ENCODE peak calls at places on chromosomes 2 and 18, in six cellular contexts. O is H54, F is esophagus squamous epithelium, L is K562, T is transverse colon, K is heart left ventricle. Y is an unnamed sample.

GRCh38 chr2:28802975-28803429 is 7.6 kb upstream of the SPDYA start:
- DNase-seq in T (no peak), L (no peak), F (no peak), K (no peak), O (no peak), Y (no peak)

GRCh38 chr2:126029316-126029715 is 626.6 kb upstream of the GYPC start:
- DNase-seq in O (no peak), F (no peak), T (no peak), K (no peak), L (no peak), Y (no peak)

GRCh38 chr18:1094408-1094807 is 189.7 kb downstream of the ADCYAP1 start:
- DNase-seq in O (peak; percentile 61), T (no peak), K (no peak), L (no peak), F (no peak), Y (no peak)

GRCh38 chr2:219836647-219837177 is 209.3 kb downstream of the SLC4A3 start:
- DNase-seq in F (no peak), K (no peak), O (no peak), L (peak; percentile 30), T (no peak), Y (no peak)

GRCh38 chr2:85907671-85908157 is 18.9 kb upstream of the ST3GAL5 start:
- DNase-seq in O (no peak), K (no peak), F (no peak), T (no peak), L (peak; percentile 36), Y (no peak)

GRCh38 chr2:45134726-45135125 is 125.5 kb upstream of the SIX2 start:
- DNase-seq in L (no peak), K (no peak), O (no peak), F (no peak), T (no peak), Y (no peak)

GRCh38 chr2:38750793-38751042 is 443 bp downstream of the SRSF7 start:
- DNase-seq in F (no peak), T (peak; percentile 73), K (peak; percentile 72), O (peak; percentile 24), L (peak; percentile 74), Y (peak; percentile 59)

GRCh38 chr2:56267412-56267788 is 83.6 kb downstream of the CCDC85A start:
- DNase-seq in L (no peak), O (no peak), T (no peak), K (no peak), F (no peak), Y (no peak)

GRCh38 chr18:56124186-56124585 is 514.2 kb downstream of the TXNL1 start:
- DNase-seq in L (no peak), F (no peak), T (no peak), K (no peak), O (no peak), Y (no peak)

GRCh38 chr18:77108001-77108692 is 24.4 kb downstream of the MBP start:
- DNase-seq in O (peak; percentile 16), F (no peak), L (no peak), T (peak; percentile 51), K (peak; percentile 65), Y (no peak)

GRCh38 chr2:39632871-39633270 is 32.8 kb upstream of the TMEM178A start:
- DNase-seq in T (no peak), F (no peak), L (no peak), O (no peak), K (no peak), Y (no peak)

GRCh38 chr18:35571138-35571537 is 10.4 kb upstream of the GALNT1 start:
- DNase-seq in L (no peak), F (no peak), T (no peak), K (no peak), O (no peak), Y (no peak)

GRCh38 chr18:712401-713134 is at the start of gene ENOSF1:
- DNase-seq in T (peak; percentile 93), L (peak; percentile 91), K (peak; percentile 83), F (no peak), O (peak; percentile 88), Y (peak; percentile 86)

GRCh38 chr18:21706386-21706865 is 1.9 kb upstream of the ABHD3 start:
- DNase-seq in K (no peak), O (no peak), F (no peak), L (no peak), T (no peak), Y (no peak)

GRCh38 chr2:174122185-174122584 is 126.1 kb downstream of the OLA1 start:
- DNase-seq in K (no peak), F (no peak), O (no peak), T (no peak), L (no peak), Y (no peak)

GRCh38 chr2:154600931-154601494 is 97.5 kb upstream of the KCNJ3 start:
- DNase-seq in K (no peak), F (no peak), O (no peak), L (no peak), T (no peak), Y (no peak)

GRCh38 chr18:21167641-21168372 is 56.2 kb upstream of the ROCK1 start:
- DNase-seq in L (no peak), O (no peak), T (peak; percentile 51), K (no peak), F (no peak), Y (no peak)

GRCh38 chr2:181810823-181811695 is 80.5 kb upstream of the ITPRID2 start:
- DNase-seq in T (peak; percentile 36), L (peak; percentile 77), O (peak; percentile 53), F (no peak), K (no peak), Y (no peak)

GRCh38 chr18:59898609-59899297 is 1.0 kb upstream of the PMAIP1 start:
- DNase-seq in L (no peak), F (no peak), T (no peak), K (no peak), O (no peak), Y (no peak)

GRCh38 chr2:187442378-187442777 is 5.7 kb downstream of the CALCRL start:
- DNase-seq in T (no peak), O (no peak), F (no peak), K (no peak), L (no peak), Y (no peak)

GRCh38 chr2:175282300-175282699 is 100.8 kb upstream of the ATP5MC3 start:
- DNase-seq in F (no peak), L (peak; percentile 17), T (no peak), K (no peak), O (peak; percentile 29), Y (no peak)

GRCh38 chr2:227613272-227613660 is 1.4 kb downstream of the SCYGR3 start:
- DNase-seq in K (no peak), T (no peak), L (no peak), F (no peak), O (no peak), Y (no peak)

DNA sequence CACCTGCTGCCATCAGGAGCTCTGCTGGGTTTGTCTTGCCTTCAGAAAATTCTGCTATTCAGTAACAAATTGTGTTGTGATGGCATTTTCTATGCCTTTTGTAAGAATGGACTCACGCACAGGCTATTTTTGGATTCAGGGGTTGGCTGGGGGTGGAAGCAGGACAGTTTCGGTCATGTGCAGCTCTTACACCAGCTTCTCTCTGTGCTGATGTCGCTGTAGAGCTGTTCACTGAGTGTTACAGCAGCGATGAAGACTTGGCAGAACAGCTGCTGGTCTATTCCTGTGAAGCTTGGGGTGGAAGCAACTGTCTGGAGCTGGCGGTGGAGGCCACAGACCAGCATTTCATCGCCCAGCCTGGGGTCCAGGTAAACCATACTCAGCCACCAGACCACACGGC is 49.2 kb downstream of the TRPM8 start:
- DNase-seq in T (no peak), L (no peak), O (no peak), K (peak; percentile 61), F (no peak), Y (no peak)
- TF ChIP-seq POLR2A in T (no peak), L (no peak), O (no peak), K (no peak), F (no peak), Y (no peak)

DNA sequence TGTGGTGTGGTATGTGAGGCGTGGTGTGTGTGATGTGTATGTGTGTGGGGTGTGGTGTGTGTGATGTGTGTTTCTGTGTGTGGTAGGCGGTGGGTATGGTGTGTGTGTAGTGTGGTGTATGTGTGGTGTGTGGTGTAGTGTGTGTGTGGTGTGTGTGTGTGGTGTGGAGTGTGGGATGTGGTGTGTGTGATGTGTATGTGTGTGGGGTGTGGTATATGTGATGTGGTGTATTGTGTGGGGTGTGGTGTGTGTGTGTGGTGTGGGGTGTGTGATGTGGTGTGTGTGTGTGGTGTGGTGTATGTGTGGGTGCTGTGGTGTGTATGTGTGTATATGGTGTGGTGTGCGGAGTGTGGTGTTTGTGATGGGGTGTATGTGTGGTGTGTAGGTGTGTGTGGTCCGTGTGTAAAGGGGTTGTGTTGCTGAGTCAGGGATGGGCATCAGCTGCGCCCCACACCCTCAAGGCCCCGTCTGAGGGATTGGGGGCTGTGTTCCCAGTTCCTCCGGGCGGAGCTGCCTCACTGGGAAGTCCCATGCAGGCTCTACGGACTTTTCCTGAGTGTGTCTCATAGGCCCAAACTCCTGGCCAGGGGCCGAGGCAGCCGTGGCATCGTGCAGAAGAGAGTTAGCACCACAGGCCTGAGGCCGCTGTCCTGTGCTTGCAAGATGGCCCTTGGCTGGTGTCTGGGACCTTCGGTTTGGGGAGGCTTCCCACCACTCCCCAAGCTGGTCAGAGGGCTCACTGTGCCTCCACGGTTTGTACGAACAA is 18.2 kb upstream of the ARL4C start:
- DNase-seq in O (no peak), K (no peak), F (no peak), T (no peak), L (no peak), Y (no peak)
- TF ChIP-seq POLR2A in O (no peak), K (no peak), F (no peak), T (no peak), L (no peak), Y (no peak)

GRCh38 chr2:235640900-235641299 is 147.1 kb downstream of the AGAP1 start:
- DNase-seq in F (no peak), L (no peak), T (no peak), K (no peak), O (no peak), Y (no peak)

GRCh38 chr2:235639885-235640284 is 146.0 kb downstream of the AGAP1 start:
- DNase-seq in O (no peak), K (no peak), F (no peak), L (no peak), T (no peak), Y (no peak)

GRCh38 chr2:235638541-235639192 is 144.8 kb downstream of the AGAP1 start:
- DNase-seq in O (no peak), K (no peak), F (no peak), T (no peak), L (no peak), Y (no peak)

GRCh38 chr2:235637906-235638305 is 144.1 kb downstream of the AGAP1 start:
- DNase-seq in L (no peak), F (no peak), O (no peak), T (peak; percentile 17), K (no peak), Y (no peak)

DNA sequence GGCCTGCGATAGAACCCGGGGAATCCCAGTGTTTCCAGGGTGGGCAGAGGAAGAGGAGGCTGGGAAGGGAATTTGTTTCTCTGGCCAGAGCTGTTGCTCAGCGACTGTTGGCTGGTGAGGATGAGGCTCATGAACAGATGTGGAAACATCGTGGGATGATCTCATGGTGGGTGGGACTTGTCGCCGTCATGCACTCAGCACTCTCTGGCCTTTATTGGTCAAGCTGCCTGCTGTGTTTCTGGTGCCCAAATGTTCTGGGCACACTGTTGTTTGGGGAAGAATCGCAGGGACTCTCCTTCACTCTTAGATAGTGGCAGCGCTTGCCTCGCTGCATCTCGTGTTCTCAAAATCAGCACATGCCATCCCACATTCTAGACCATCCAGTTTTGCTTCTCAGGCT is 145.5 kb downstream of the AGAP1 start:
- DNase-seq in F (no peak), K (peak; percentile 80), O (peak; percentile 64), L (no peak), T (peak; percentile 64), Y (no peak)
- TF ChIP-seq POLR2A in F (no peak), K (no peak), O (no peak), L (no peak), T (peak; percentile 53), Y (no peak)

GRCh38 chr2:72363406-72363805 is 215.7 kb upstream of the CYP26B1 start:
- DNase-seq in T (no peak), F (no peak), K (no peak), L (no peak), O (no peak), Y (no peak)

GRCh38 chr2:72367530-72368225 is 220.0 kb upstream of the CYP26B1 start:
- DNase-seq in O (peak; percentile 31), F (peak; percentile 9), K (peak; percentile 72), L (no peak), T (peak; percentile 11), Y (no peak)
- TF ChIP-seq POLR2A in O (no peak), F (no peak), K (no peak), L (no peak), T (no peak), Y (no peak)